ENCODE peak calls at places on chromosomes 5 and 9, in four cellular contexts. P is mesendoderm, U is H9, C is H1. E is an unnamed sample.

GRCh38 chr5:100903036-100903887 is at the start of gene ST8SIA4:
- DNase-seq in P (peak; percentile 94), U (peak; percentile 93), C (peak; percentile 80), E (peak; percentile 33)

GRCh38 chr9:79581388-79581787 is 9.6 kb downstream of the TLE4 start:
- DNase-seq in U (no peak), C (no peak), P (no peak), E (peak; percentile 75)

GRCh38 chr5:127754727-127755126 is 51.5 kb downstream of the CCDC192 start:
- DNase-seq in P (no peak), C (no peak), U (no peak), E (no peak)

GRCh38 chr5:35436441-35437057 is 181.1 kb upstream of the SPEF2 start:
- DNase-seq in U (no peak), P (peak; percentile 44), C (no peak), E (peak; percentile 22)

GRCh38 chr9:126015446-126015845 is 268.3 kb downstream of the PBX3 start:
- DNase-seq in P (no peak), U (no peak), C (no peak), E (no peak)

GRCh38 chr5:93890657-93891056 is 149.3 kb upstream of the POU5F2 start:
- DNase-seq in P (peak; percentile 63), C (no peak), U (no peak), E (no peak)

GRCh38 chr9:109323771-109324170 is 2.9 kb upstream of the EPB41L4B start:
- DNase-seq in P (no peak), U (no peak), C (no peak), E (no peak)

GRCh38 chr5:77180167-77181081 is 30.1 kb upstream of the PDE8B start:
- DNase-seq in U (no peak), C (peak; percentile 63), P (no peak), E (no peak)

GRCh38 chr9:137814436-137814835 is 63.1 kb upstream of the CACNA1B start:
- DNase-seq in P (no peak), C (no peak), U (no peak), E (no peak)

GRCh38 chr9:94932647-94933415 is 206.3 kb downstream of the AOPEP start:
- DNase-seq in C (no peak), P (no peak), U (no peak), E (no peak)

GRCh38 chr9:72441296-72442211 is 76.5 kb upstream of the ZFAND5 start:
- DNase-seq in U (no peak), P (peak; percentile 21), C (no peak), E (peak; percentile 35)

GRCh38 chr5:73514418-73514817 is 16.2 kb downstream of the BTF3 start:
- DNase-seq in U (no peak), P (no peak), C (no peak), E (no peak)

GRCh38 chr5:126168785-126169184 is 254.4 kb upstream of the GRAMD2B start:
- DNase-seq in U (no peak), P (no peak), C (no peak), E (no peak)

GRCh38 chr5:425714-426113 is 17.3 kb upstream of the EXOC3 start:
- DNase-seq in C (no peak), U (no peak), P (no peak), E (no peak)

GRCh38 chr9:114417511-114417910 is 29.7 kb upstream of the AKNA start:
- DNase-seq in C (no peak), U (no peak), P (no peak), E (peak; percentile 77)

GRCh38 chr9:3732077-3733038 is 206.6 kb upstream of the RFX3 start:
- DNase-seq in P (peak; percentile 88), U (peak; percentile 52), C (no peak), E (peak; percentile 90)

GRCh38 chr9:129497064-129497836 is 123.7 kb downstream of the C9orf50 start:
- DNase-seq in U (peak; percentile 85), C (no peak), P (no peak), E (no peak)

GRCh38 chr9:20297646-20298084 is 324.6 kb downstream of the MLLT3 start:
- DNase-seq in U (no peak), C (no peak), P (no peak), E (peak; percentile 88)

GRCh38 chr5:131532016-131532640 is 102.9 kb downstream of the RAPGEF6 start:
- DNase-seq in P (no peak), U (no peak), C (no peak), E (no peak)

GRCh38 chr5:122182491-122182921 is 53.2 kb downstream of the ZNF474 start:
- DNase-seq in U (peak; percentile 42), P (peak; percentile 45), C (no peak), E (peak; percentile 89)

GRCh38 chr9:89664896-89665329 is 60.1 kb downstream of the GADD45G start:
- DNase-seq in U (peak; percentile 61), P (peak; percentile 51), C (no peak), E (no peak)

GRCh38 chr5:56110646-56111403 is 116.1 kb upstream of the IL6ST start:
- DNase-seq in C (no peak), U (no peak), P (no peak), E (peak; percentile 46)

GRCh38 chr9:137115394-137116026 is 977 bp upstream of the DPP7 start:
- DNase-seq in P (no peak), C (peak; percentile 48), U (no peak), E (no peak)

GRCh38 chr9:137619240-137620090 is 660 bp downstream of the EHMT1 start:
- DNase-seq in U (no peak), P (peak; percentile 45), C (no peak), E (peak; percentile 36)

GRCh38 chr9:88521308-88521707 is 13.7 kb upstream of the NXNL2 start:
- DNase-seq in C (no peak), U (no peak), P (no peak), E (no peak)

GRCh38 chr5:160640417-160640816 is 211.6 kb downstream of the ATP10B start:
- DNase-seq in P (no peak), C (no peak), U (no peak), E (no peak)

GRCh38 chr5:120895659-120896058 is 431.6 kb downstream of the PRR16 start:
- DNase-seq in C (no peak), P (no peak), U (no peak), E (no peak)

GRCh38 chr9:136137321-136138054 is 18.8 kb upstream of the TMEM250 start:
- DNase-seq in P (no peak), U (no peak), C (no peak), E (no peak)

GRCh38 chr9:68805890-68806517 is 101.0 kb downstream of the PIP5K1B start:
- DNase-seq in P (no peak), U (no peak), C (no peak), E (no peak)

GRCh38 chr9:113581865-113582697 is 118.6 kb downstream of the RGS3 start:
- DNase-seq in U (no peak), P (no peak), C (no peak), E (peak; percentile 84)

GRCh38 chr5:158797498-158797845 is 302.2 kb downstream of the EBF1 start:
- DNase-seq in P (no peak), U (no peak), C (no peak), E (no peak)

GRCh38 chr5:160938532-160938931 is 86.5 kb upstream of the ATP10B start:
- DNase-seq in P (no peak), U (no peak), C (no peak), E (no peak)

GRCh38 chr9:127912882-127913281 is 4.0 kb downstream of the ST6GALNAC4 start:
- DNase-seq in P (no peak), U (no peak), C (no peak), E (no peak)

GRCh38 chr5:150464554-150465012 is 15.0 kb upstream of the RPS14 start:
- DNase-seq in P (peak; percentile 77), U (no peak), C (peak; percentile 59), E (no peak)

GRCh38 chr9:134065720-134066419 is 2.0 kb downstream of the BRD3 start:
- DNase-seq in P (peak; percentile 60), U (peak; percentile 28), C (no peak), E (peak; percentile 66)

GRCh38 chr9:36486454-36486932 is 86.2 kb upstream of the MELK start:
- DNase-seq in P (no peak), C (no peak), U (no peak), E (peak; percentile 11)

GRCh38 chr9:131609116-131609830 is 64.0 kb downstream of the PRRT1B start:
- DNase-seq in C (no peak), U (no peak), P (peak; percentile 67), E (peak; percentile 74)
- H3K56ac ChIP-seq in C (no peak overlapping the region), U (no peak overlapping the region), P (peak overlapping the region; percentile 6), E (peak overlapping the region; percentile 53)

DNA sequence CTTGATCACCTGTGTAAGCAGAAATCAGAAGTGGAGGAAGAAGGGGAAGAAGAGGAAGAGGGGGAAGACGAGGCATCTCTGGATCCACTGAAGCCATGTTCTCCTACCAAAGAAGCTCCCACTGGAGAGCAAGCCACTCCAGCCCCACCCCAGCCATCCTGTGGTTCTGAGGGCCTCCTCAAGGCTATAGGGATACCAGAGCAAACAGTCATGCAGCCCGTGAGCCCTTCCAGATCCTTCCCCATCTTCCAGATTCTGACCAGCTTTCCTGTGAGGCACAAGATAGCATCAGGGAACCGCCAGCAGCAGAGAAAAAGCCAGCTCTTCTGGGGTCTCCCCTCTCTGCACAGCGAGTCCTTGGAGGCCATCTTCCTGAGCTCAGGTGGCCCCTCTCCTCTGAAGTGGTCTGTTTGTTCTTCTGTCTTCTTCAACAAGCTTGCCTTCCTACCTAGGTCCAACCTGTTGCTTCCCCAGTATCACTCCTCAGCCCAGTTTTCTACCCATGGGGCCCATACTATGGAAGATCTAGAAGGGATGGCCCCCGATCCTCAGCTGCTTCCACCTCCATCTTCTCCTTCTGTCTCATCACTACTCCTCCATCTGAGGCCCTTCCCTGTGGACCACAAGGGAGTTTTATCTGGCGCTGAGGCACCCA is 29.4 kb downstream of the VCP start:
- DNase-seq in C (no peak), U (no peak), P (no peak), E (no peak)
- H3K56ac ChIP-seq in C (no peak overlapping the region), U (no peak overlapping the region), P (no peak overlapping the region), E (no peak overlapping the region)

DNA sequence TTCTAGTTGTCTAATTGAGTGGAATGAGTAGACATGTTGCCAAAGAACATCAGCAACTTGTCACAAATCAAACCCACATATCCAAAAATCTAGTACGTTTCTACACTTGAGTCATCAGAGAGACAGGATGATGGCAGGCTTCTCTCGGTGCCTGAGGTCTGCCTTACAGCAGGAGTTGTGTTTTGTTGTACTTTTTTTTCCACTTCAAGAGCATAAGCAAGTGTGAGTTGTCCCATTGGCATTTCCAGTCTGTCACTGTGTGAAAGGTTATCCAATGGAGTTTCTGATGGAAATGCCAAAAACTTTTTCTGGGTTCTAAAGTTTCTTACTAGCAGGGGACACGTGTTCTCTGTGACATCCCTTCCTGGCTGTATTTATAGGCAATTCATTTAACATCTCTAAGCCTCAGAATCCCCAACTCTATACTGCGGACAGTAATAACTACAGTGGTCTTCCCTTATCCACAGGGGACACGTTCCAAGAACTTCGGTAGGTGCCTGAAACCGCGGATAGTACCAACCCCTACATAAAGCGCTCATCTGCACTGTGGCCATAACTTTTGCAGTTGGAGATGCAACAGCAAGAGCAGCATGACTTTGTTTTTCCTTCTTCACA is 246.5 kb downstream of the SYK start:
- DNase-seq in P (no peak), U (no peak), C (peak; percentile 2), E (peak; percentile 95)
- H3K56ac ChIP-seq in P (no peak overlapping the region), U (no peak overlapping the region), C (no peak overlapping the region), E (peak overlapping the region; percentile 35)

DNA sequence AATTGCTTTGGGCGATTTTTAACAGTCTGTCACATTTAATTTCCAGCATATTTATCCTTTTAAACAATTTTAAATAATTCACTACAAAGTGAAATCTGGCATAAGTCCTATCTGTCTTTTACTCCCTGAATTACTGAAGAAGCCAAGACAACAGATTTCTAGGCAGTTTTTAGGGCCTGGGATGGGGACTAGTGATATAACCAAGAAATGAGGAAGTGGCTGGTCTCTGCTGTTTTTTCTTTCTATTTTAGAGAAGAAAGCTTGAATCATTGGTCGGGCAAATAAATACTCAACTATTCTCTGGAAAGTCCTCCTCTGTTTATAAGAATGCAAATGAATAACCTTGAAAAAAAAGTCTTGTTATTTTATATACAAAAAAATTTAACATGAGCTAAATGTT is 79.7 kb upstream of the SSBP2 start:
- DNase-seq in U (no peak), C (no peak), P (no peak), E (no peak)
- H3K56ac ChIP-seq in U (no peak overlapping the region), C (no peak overlapping the region), P (no peak overlapping the region), E (no peak overlapping the region)

GRCh38 chr5:171595801-171596231 is 176.4 kb downstream of the FGF18 start:
- DNase-seq in C (no peak), P (no peak), U (peak; percentile 5), E (peak; percentile 92)
- H3K56ac ChIP-seq in C (no peak overlapping the region), P (no peak overlapping the region), U (no peak overlapping the region), E (peak overlapping the region; percentile 72)

E was measured in IMR-90.